ENCODE peak calls at places on chromosomes 13 and 19, in six cellular contexts. O, K, Z, W, M and H are unnamed samples.

GRCh38 chr13:78881054-78881453 is 222.1 kb upstream of the OBI1 start:
- DNase-seq in O (no peak), K (no peak), Z (no peak), W (no peak), M (no peak), H (no peak)

GRCh38 chr19:2469102-2469914 is 6.6 kb upstream of the GADD45B start:
- DNase-seq in O (peak), K (peak), Z (peak), W (no peak), M (peak), H (no peak)

GRCh38 chr19:32901504-32902161 is 32.1 kb upstream of the SLC7A9 start:
- DNase-seq in O (no peak), K (no peak), Z (no peak), W (no peak), M (no peak), H (no peak)

GRCh38 chr19:10832659-10833296 is 3.2 kb downstream of the TMED1 start:
- DNase-seq in O (no peak), K (no peak), Z (no peak), W (no peak), M (no peak), H (no peak)

GRCh38 chr19:35063940-35064818 is 22.7 kb downstream of the HPN start:
- DNase-seq in O (peak), K (peak), Z (no peak), W (no peak), M (no peak), H (no peak)

GRCh38 chr13:98413796-98414195 is 163.1 kb downstream of the STK24 start:
- DNase-seq in O (no peak), K (no peak), Z (no peak), W (no peak), M (no peak), H (no peak)

GRCh38 chr19:5046339-5047039 is 77.6 kb downstream of the KDM4B start:
- DNase-seq in O (peak), K (peak), Z (no peak), W (no peak), M (no peak), H (no peak)

GRCh38 chr19:55802281-55802680 is 29.5 kb downstream of the NLRP11 start:
- DNase-seq in O (no peak), K (no peak), Z (no peak), W (no peak), M (no peak), H (no peak)

GRCh38 chr13:46586766-46587509 is 34.0 kb downstream of the LRCH1 start:
- DNase-seq in O (no peak), K (peak), Z (no peak), W (no peak), M (no peak), H (no peak)

GRCh38 chr19:11422163-11423068 is 3.3 kb upstream of the RGL3 start:
- DNase-seq in O (no peak), K (peak), Z (peak), W (peak), M (peak), H (peak)

DNA sequence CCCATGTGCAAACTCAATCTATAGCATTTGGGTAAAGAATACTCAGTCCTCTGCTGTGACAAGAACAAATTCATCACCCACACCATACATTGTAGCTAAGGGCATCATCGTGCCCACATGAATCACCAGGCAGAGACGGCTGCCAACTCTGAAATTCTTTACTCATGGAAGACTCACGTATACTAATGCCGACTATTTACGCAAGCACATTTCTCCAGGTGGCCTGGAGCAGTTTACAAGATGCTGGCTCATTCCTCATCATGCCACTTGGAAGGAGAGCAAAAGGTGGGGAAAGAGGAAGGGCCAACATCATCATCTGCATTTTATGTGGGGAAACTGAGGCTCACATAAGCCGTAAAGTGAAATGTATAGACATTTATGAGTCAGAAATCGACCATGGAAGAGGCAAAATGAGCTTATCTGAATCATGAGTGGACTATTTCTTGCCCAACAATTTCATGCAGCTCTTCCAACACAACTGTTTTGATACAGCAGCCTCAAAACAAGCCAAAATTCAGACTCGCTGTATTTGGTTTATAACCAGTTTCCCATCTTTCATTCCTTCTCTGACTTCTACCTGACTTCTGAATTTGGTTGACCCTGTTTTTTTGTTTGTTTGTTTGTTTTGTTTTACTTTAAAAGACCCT is 213.9 kb upstream of the SERP2 start:
- DNase-seq in O (no peak), K (no peak), Z (no peak), W (no peak), M (peak), H (no peak)
- H3K27ac ChIP-seq in O (no peak), K (no peak), Z (no peak), W (no peak), M (no peak), H (no peak)

GRCh38 chr19:1090731-1091543 is 4.2 kb downstream of the POLR2E start:
- DNase-seq in O (no peak), K (no peak), Z (no peak), W (no peak), M (no peak), H (no peak)

GRCh38 chr19:1089891-1090290 is 5.3 kb downstream of the POLR2E start:
- DNase-seq in O (no peak), K (no peak), Z (no peak), W (no peak), M (no peak), H (no peak)

GRCh38 chr19:1087813-1088418 is 7.3 kb downstream of the POLR2E start:
- DNase-seq in O (no peak), K (no peak), Z (no peak), W (no peak), M (no peak), H (no peak)

GRCh38 chr19:1088419-1089066 is 6.6 kb downstream of the POLR2E start:
- DNase-seq in O (no peak), K (no peak), Z (no peak), W (no peak), M (no peak), H (no peak)

GRCh38 chr19:1089126-1089771 is 5.9 kb downstream of the POLR2E start:
- DNase-seq in O (no peak), K (no peak), Z (no peak), W (no peak), M (no peak), H (no peak)
- H3K18ac ChIP-seq in O (no peak), K (no peak), Z (no peak), W (no peak), M (no peak), H (no peak)

GRCh38 chr13:107234315-107234714 is 666.4 kb upstream of the ARGLU1 start:
- DNase-seq in O (no peak), K (peak), Z (no peak), W (no peak), M (no peak), H (no peak)

GRCh38 chr13:107233541-107233940 is 665.6 kb upstream of the ARGLU1 start:
- DNase-seq in O (no peak), K (no peak), Z (no peak), W (no peak), M (no peak), H (no peak)

GRCh38 chr13:107231941-107232340 is 664.0 kb upstream of the ARGLU1 start:
- DNase-seq in O (no peak), K (no peak), Z (no peak), W (no peak), M (no peak), H (no peak)
- H2AFZ ChIP-seq in O (no peak), K (no peak), Z (no peak), W (no peak), M (no peak), H (no peak)

GRCh38 chr13:41156611-41157010 is 24.0 kb upstream of the KBTBD6 start:
- DNase-seq in O (no peak), K (no peak), Z (no peak), W (no peak), M (no peak), H (no peak)

GRCh38 chr13:41154042-41154441 is 21.4 kb upstream of the KBTBD6 start:
- DNase-seq in O (no peak), K (no peak), Z (no peak), W (no peak), M (no peak), H (no peak)

GRCh38 chr13:41159174-41159573 is 26.6 kb upstream of the KBTBD6 start:
- DNase-seq in O (no peak), K (no peak), Z (no peak), W (no peak), M (no peak), H (no peak)
- H3K27ac ChIP-seq in O (no peak), K (no peak), Z (no peak), W (no peak), M (no peak), H (no peak)

DNA sequence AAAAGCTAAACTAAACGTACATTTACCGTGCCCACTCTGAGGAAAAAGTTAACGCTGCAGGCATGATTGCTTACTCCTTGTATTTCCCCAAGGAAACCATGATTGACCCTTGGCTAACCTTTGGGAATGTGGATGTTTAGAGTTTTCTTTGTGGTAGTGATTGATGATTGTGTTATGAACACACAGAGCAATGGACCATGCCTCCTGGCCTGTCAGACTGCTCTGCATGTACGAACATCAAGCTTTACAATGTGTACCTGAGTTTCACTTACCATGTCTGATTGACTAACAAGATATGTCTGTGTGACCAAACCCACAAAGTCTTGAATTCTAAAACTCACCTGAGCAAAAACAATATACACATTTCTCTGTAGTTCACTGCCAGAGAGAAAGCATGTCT is 35.1 kb downstream of the MYCBP2 start:
- DNase-seq in O (no peak), K (no peak), Z (no peak), W (no peak), M (no peak), H (no peak)
- H3K18ac ChIP-seq in O (no peak), K (no peak), Z (no peak), W (no peak), M (no peak), H (no peak)